ENCODE peak calls at places on chromosomes 12 and 14, in nine cellular contexts. E is mammary epithelial cell, Q is adipocyte, U is iPS DF 6.9, Y is tibial nerve, P is A549, B is mucosa of descending colon, O is SK-N-SH, L is HL-60. F is an unnamed sample.

GRCh38 chr12:32477714-32478113 is 78.4 kb downstream of the FGD4 start:
- DNase-seq in E (no peak), Q (no peak), U (no peak), Y (no peak), P (no peak), B (no peak), O (peak; percentile 63), L (no peak), F (no peak)

GRCh38 chr12:752673-753400 is 458 bp downstream of the WNK1 start:
- DNase-seq in E (peak; percentile 53), Q (peak; percentile 81), U (no peak), Y (peak; percentile 17), P (no peak), B (peak; percentile 70), O (peak; percentile 84), L (peak; percentile 7), F (no peak)

GRCh38 chr12:3103806-3104205 is 26.6 kb downstream of the TSPAN9 start:
- DNase-seq in E (no peak), Q (no peak), U (no peak), Y (no peak), P (no peak), B (no peak), O (peak; percentile 11), L (no peak), F (no peak)

GRCh38 chr14:72745546-72745945 is 148.4 kb downstream of the DPF3 start:
- DNase-seq in E (peak; percentile 79), Q (peak; percentile 76), U (no peak), Y (no peak), P (peak; percentile 15), B (no peak), O (no peak), L (no peak), F (peak; percentile 54)

GRCh38 chr12:125549836-125550235 is 484.6 kb downstream of the AACS start:
- DNase-seq in E (no peak), Q (no peak), U (peak; percentile 31), Y (no peak), P (no peak), B (no peak), O (no peak), L (no peak), F (no peak)

GRCh38 chr14:54774824-54775223 is 127.8 kb downstream of the GCH1 start:
- DNase-seq in E (no peak), Q (no peak), U (no peak), Y (no peak), P (no peak), B (no peak), O (no peak), L (no peak), F (no peak)

GRCh38 chr14:71049435-71050147 is 142.3 kb downstream of the PCNX1 start:
- DNase-seq in E (no peak), Q (peak; percentile 64), U (no peak), Y (no peak), P (no peak), B (no peak), O (peak; percentile 3), L (no peak), F (no peak)

GRCh38 chr12:53994268-53994690 is 5.7 kb upstream of the HOXC9 start:
- DNase-seq in E (no peak), Q (no peak), U (no peak), Y (no peak), P (no peak), B (peak; percentile 38), O (peak; percentile 55), L (no peak), F (no peak)

GRCh38 chr12:86137936-86138335 is 118.3 kb downstream of the MGAT4C start:
- DNase-seq in E (peak; percentile 77), Q (peak; percentile 44), U (no peak), Y (no peak), P (no peak), B (no peak), O (no peak), L (no peak), F (peak; percentile 2)

DNA sequence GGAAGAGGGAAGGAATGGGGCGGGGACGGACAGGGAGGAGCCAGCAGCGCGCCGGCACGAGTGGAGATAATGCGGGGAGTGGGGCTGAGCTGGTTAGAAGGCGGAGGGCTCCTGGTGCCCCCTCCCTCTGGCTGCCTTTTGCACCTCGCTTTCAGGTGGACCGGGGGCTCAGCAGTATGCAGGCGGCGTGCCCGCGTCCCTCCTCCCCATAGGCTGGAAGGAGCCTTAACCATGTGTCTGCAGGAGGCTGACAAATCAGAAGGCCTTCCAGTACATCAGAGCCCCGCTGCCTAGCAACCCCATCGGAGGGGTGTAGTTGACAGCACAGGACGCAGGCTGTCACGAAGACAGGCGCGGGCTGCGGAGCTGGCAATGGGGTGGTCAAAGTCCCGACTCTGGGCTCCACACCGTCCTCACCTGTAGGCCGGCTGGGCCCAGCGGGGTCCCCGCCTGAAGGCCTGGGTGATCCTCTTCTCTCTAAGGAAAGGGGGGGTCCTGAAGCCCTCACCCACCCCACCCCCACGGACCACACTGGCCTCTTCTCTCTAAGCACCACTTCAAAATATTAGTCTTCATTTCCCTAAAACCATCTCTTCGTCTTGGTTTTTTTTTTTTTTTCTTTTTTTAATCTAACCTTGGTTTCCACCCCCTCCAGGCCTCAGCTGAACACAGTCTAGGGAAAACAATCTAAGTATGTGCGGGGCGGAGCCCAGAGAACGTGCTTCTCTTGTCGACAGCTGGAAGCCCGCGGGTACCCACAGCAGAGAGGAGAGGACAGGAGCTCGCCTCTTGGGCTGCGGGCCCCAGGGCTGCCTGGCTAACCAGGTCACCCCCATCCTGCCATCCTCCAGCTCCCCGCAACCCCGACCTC is 44.5 kb downstream of the KDM2B start:
- DNase-seq in E (no peak), Q (peak; percentile 86), U (no peak), Y (peak; percentile 84), P (peak; percentile 63), B (peak; percentile 94), O (peak; percentile 94), L (peak; percentile 95), F (peak; percentile 39)
- H3K4me3 ChIP-seq in E (no peak overlapping the region), Q (peak overlapping the region; percentile 77), U (no peak overlapping the region), Y (peak overlapping the region; percentile 66), P (peak overlapping the region; percentile 66), B (peak overlapping the region; percentile 17), O (peak overlapping the region; percentile 54), L (peak overlapping the region; percentile 71), F (peak overlapping the region; percentile 43)

GRCh38 chr12:76881152-76881551 is 2.3 kb upstream of the CSRP2 start:
- DNase-seq in E (no peak), Q (no peak), U (no peak), Y (no peak), P (no peak), B (no peak), O (no peak), L (no peak), F (no peak)

GRCh38 chr12:76878045-76878898 is 547 bp downstream of the CSRP2 start:
- DNase-seq in E (peak; percentile 35), Q (peak; percentile 82), U (peak; percentile 13), Y (no peak), P (peak; percentile 70), B (no peak), O (peak; percentile 77), L (no peak), F (no peak)

GRCh38 chr12:76880156-76881023 is 1.6 kb upstream of the CSRP2 start:
- DNase-seq in E (no peak), Q (peak; percentile 55), U (no peak), Y (no peak), P (no peak), B (no peak), O (no peak), L (no peak), F (no peak)

GRCh38 chr12:76879710-76880025 is 849 bp upstream of the CSRP2 start:
- DNase-seq in E (no peak), Q (no peak), U (no peak), Y (no peak), P (no peak), B (no peak), O (no peak), L (no peak), F (no peak)

DNA sequence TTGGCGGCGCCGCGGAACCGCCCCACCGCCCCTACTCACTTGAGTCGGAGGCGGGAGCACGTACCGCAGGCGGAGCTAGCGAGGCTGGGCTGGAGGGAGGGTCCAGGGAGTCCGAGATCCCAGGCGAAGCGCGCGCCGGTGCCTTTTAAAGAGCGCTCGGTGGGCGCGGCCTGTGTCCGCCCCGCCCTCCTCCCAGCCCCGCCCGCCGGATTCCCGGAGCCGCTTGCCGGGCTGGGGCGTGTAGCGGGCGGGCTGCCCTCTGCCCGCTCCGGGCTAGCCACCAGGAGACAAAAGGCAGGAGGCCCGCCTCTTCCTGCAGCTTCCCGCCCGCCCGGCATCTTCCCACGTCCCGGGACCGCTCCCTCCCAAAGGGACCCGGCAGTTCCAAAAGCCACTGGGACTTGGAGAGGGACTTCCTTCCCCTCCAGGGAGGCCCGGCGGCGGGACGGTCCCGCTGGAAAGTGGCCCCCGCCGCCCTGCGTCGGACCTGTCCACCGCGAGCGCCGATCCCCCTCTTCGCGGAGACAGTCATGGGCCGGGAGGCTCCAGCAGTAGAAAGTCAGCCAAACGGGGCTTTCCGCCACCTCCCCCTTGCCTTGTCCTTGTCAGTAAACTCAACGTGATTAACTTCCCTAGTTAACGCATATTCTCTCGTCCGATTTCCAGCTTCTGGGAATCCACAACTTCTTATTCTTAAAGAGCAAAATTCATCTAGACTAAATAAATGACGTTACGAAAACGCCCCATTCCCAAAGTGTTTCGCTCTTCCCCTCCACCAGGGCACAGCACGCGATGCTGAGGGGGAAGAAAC is at the start of gene CSRP2:
- DNase-seq in E (peak; percentile 90), Q (peak; percentile 97), U (peak; percentile 76), Y (peak; percentile 80), P (peak; percentile 86), B (peak; percentile 86), O (peak; percentile 97), L (peak; percentile 35), F (no peak)
- H3K4me3 ChIP-seq in E (peak within 1 kb of the TSS; percentile 72), Q (peak within 1 kb of the TSS; percentile 88), U (peak within 1 kb of the TSS; percentile 88), Y (peak within 1 kb of the TSS; percentile 62), P (peak within 1 kb of the TSS; percentile 56), B (peak within 1 kb of the TSS; percentile 23), O (peak within 1 kb of the TSS; percentile 89), L (peak within 1 kb of the TSS; percentile 60), F (peak within 1 kb of the TSS; percentile 82)

GRCh38 chr14:75126121-75126544 is 715 bp downstream of the NEK9 start:
- DNase-seq in E (no peak), Q (no peak), U (no peak), Y (no peak), P (peak; percentile 16), B (no peak), O (peak; percentile 31), L (peak; percentile 22), F (no peak)
- H3K4me3 ChIP-seq in E (peak overlapping the region; percentile 75), Q (peak overlapping the region; percentile 83), U (peak overlapping the region; percentile 83), Y (peak overlapping the region; percentile 89), P (peak overlapping the region; percentile 83), B (peak overlapping the region; percentile 60), O (peak overlapping the region; percentile 70), L (peak overlapping the region; percentile 60), F (peak overlapping the region; percentile 72)

DNA sequence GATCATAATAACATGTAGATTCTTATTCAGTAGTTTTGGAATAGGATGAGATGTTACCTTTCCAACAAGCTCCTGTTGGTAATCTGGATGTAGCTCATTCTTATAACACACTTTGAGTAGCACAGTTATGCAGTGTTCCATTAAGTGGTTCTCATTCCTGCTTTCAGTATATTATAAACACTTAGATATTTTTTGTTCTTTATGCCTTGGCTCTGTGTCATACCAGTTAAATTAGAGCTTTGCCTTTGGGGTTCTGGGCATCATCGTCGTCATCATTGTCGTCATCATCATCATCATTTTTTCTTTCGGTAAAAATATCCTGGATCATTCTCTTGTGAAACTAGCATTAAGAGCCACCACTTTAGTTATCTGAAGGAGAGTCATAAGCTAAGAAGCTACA is 87.5 kb downstream of the FUT8 start:
- DNase-seq in E (no peak), Q (no peak), U (no peak), Y (no peak), P (no peak), B (no peak), O (no peak), L (no peak), F (no peak)
- H3K4me3 ChIP-seq in E (no peak overlapping the region), Q (no peak overlapping the region), U (no peak overlapping the region), Y (no peak overlapping the region), P (no peak overlapping the region), B (no peak overlapping the region), O (no peak overlapping the region), L (no peak overlapping the region), F (no peak overlapping the region)

GRCh38 chr14:21503376-21503775 is 7.8 kb downstream of the METTL3 start:
- DNase-seq in E (no peak), Q (no peak), U (no peak), Y (no peak), P (no peak), B (no peak), O (no peak), L (no peak), F (no peak)
- H3K4me3 ChIP-seq in E (no peak overlapping the region), Q (no peak overlapping the region), U (no peak overlapping the region), Y (no peak overlapping the region), P (no peak overlapping the region), B (no peak overlapping the region), O (no peak overlapping the region), L (no peak overlapping the region), F (no peak overlapping the region)

F was measured in BJ.